ENCODE peak calls at places on chromosomes 6 and 20, in ten cellular contexts. V is H54; X is AML-193; P is ELR; Q is astrocyte of the cerebellum; D is Right ventricle myocardium inferior; T is CD8-positive, alpha-beta memory T cell; B is Ammon's horn; I is Caki2; S is NCI-H524. W is an unnamed sample.

GRCh38 chr20:25178563-25179438 is 16.7 kb upstream of the ENTPD6 start:
- DNase-seq in V (peak), X (peak), P (peak), Q (peak), D (no peak), T (no peak), B (peak), I (peak), S (peak), W (no peak)

GRCh38 chr6:11891547-11891946 is 112.9 kb upstream of the ADTRP start:
- DNase-seq in V (no peak), X (no peak), P (no peak), Q (no peak), D (no peak), T (no peak), B (no peak), I (no peak), S (no peak), W (no peak)

GRCh38 chr6:105793132-105793531 is 293.0 kb upstream of the PRDM1 start:
- DNase-seq in V (no peak), X (peak), P (peak), Q (no peak), D (no peak), T (no peak), B (peak), I (no peak), S (no peak), W (peak)

GRCh38 chr6:151068761-151069312 is 170.9 kb upstream of the AKAP12 start:
- DNase-seq in V (no peak), X (no peak), P (peak), Q (no peak), D (no peak), T (no peak), B (no peak), I (peak), S (no peak), W (no peak)

GRCh38 chr6:33410711-33411631 is at the start of gene PHF1:
- DNase-seq in V (no peak), X (peak), P (peak), Q (peak), D (peak), T (peak), B (no peak), I (peak), S (peak), W (no peak)

GRCh38 chr20:10540636-10541493 is 105.8 kb downstream of the SLX4IP start:
- DNase-seq in V (peak), X (peak), P (peak), Q (peak), D (no peak), T (no peak), B (no peak), I (peak), S (no peak), W (no peak)

GRCh38 chr6:157944983-157945931 is 36.4 kb upstream of the SYNJ2 start:
- DNase-seq in V (no peak), X (no peak), P (no peak), Q (no peak), D (no peak), T (no peak), B (no peak), I (no peak), S (no peak), W (no peak)

GRCh38 chr20:48309293-48309692 is 518.5 kb downstream of the PREX1 start:
- DNase-seq in V (no peak), X (no peak), P (no peak), Q (no peak), D (no peak), T (no peak), B (no peak), I (no peak), S (no peak), W (no peak)

GRCh38 chr6:170545405-170545804 is 7.7 kb downstream of the PSMB1 start:
- DNase-seq in V (no peak), X (no peak), P (no peak), Q (no peak), D (no peak), T (no peak), B (no peak), I (no peak), S (no peak), W (no peak)

GRCh38 chr20:8778387-8778786 is 290.5 kb upstream of the PLCB4 start:
- DNase-seq in V (no peak), X (no peak), P (no peak), Q (no peak), D (no peak), T (no peak), B (no peak), I (no peak), S (no peak), W (no peak)

GRCh38 chr6:7166410-7167293 is 58.9 kb downstream of the RREB1 start:
- DNase-seq in V (no peak), X (peak), P (no peak), Q (no peak), D (no peak), T (no peak), B (no peak), I (no peak), S (no peak), W (no peak)

GRCh38 chr6:41428995-41429417 is 93.6 kb downstream of the NCR2 start:
- DNase-seq in V (peak), X (no peak), P (peak), Q (no peak), D (no peak), T (no peak), B (no peak), I (no peak), S (no peak), W (no peak)

GRCh38 chr6:4957521-4958231 is 46.2 kb downstream of the RPP40 start:
- DNase-seq in V (no peak), X (no peak), P (peak), Q (no peak), D (no peak), T (no peak), B (no peak), I (no peak), S (peak), W (no peak)

GRCh38 chr20:17841751-17842191 is 126.8 kb downstream of the SNX5 start:
- DNase-seq in V (no peak), X (no peak), P (peak), Q (peak), D (no peak), T (no peak), B (no peak), I (peak), S (no peak), W (no peak)

GRCh38 chr20:17556842-17557674 is 12.8 kb upstream of the DSTN start:
- DNase-seq in V (no peak), X (no peak), P (peak), Q (no peak), D (peak), T (no peak), B (peak), I (peak), S (no peak), W (no peak)

GRCh38 chr6:148307400-148307799 is 35.2 kb upstream of the SASH1 start:
- DNase-seq in V (no peak), X (no peak), P (peak), Q (no peak), D (no peak), T (no peak), B (no peak), I (no peak), S (no peak), W (no peak)

GRCh38 chr6:11637266-11637665 is 99.7 kb downstream of the TMEM170B start:
- DNase-seq in V (no peak), X (no peak), P (no peak), Q (no peak), D (no peak), T (no peak), B (no peak), I (no peak), S (no peak), W (no peak)

GRCh38 chr6:26520088-26520839 is 17.9 kb upstream of the HMGN4 start:
- DNase-seq in V (no peak), X (peak), P (no peak), Q (no peak), D (no peak), T (no peak), B (peak), I (peak), S (peak), W (no peak)

GRCh38 chr6:159916752-159917151 is 26.0 kb downstream of the MAS1 start:
- DNase-seq in V (no peak), X (no peak), P (no peak), Q (no peak), D (no peak), T (no peak), B (no peak), I (no peak), S (no peak), W (no peak)

W was measured in GDM1.